ENCODE peak calls at places on chromosomes 3 and 15, in five cellular contexts. V is CD8-positive, alpha-beta memory T cell; Q is A673; P is neuronal stem cell; U is naive thymus-derived CD4-positive, alpha-beta T cell. Y is an unnamed sample. For H3K4me1, the result is how much of the 10 kb centered on the place peaks cover.

GRCh38 chr3:185866995-185867394 is 42.2 kb upstream of the IGF2BP2 start:
- DNase-seq in Q (no peak), U (no peak), P (no peak), V (no peak), Y (no peak)

GRCh38 chr15:77535845-77536244 is 96.9 kb downstream of the LINGO1 start:
- DNase-seq in V (no peak), U (no peak), Q (no peak), P (no peak), Y (no peak)

GRCh38 chr3:116425126-116425525 is 20.2 kb downstream of the LSAMP start:
- DNase-seq in V (no peak), U (no peak), Q (no peak), P (no peak), Y (no peak)

GRCh38 chr15:99282129-99282528 is 30.8 kb downstream of the LRRC28 start:
- DNase-seq in P (no peak), U (no peak), V (no peak), Q (no peak), Y (no peak)

GRCh38 chr3:117553461-117553860 is 843.9 kb downstream of the TUSC7 start:
- DNase-seq in P (no peak), U (no peak), V (no peak), Q (no peak), Y (no peak)

GRCh38 chr3:149816986-149817385 is 4.0 kb downstream of the RNF13 start:
- DNase-seq in U (no peak), Q (no peak), V (no peak), P (no peak), Y (no peak)

GRCh38 chr15:47184003-47184404 is 533.3 kb upstream of the SEMA6D start:
- DNase-seq in U (no peak), P (peak), V (no peak), Q (peak), Y (no peak)

GRCh38 chr3:39343076-39343717 is 13.7 kb downstream of the CCR8 start:
- DNase-seq in Q (no peak), V (no peak), P (no peak), U (no peak), Y (no peak)

GRCh38 chr3:71681224-71681668 is 44.0 kb downstream of the EIF4E3 start:
- DNase-seq in Q (peak), V (no peak), P (peak), U (peak), Y (peak)

GRCh38 chr3:113097821-113098516 is 107.2 kb downstream of the GTPBP8 start:
- DNase-seq in Q (no peak), P (no peak), V (no peak), U (no peak), Y (no peak)

GRCh38 chr3:89059201-89059600 is 48.2 kb upstream of the EPHA3 start:
- DNase-seq in P (no peak), U (no peak), V (no peak), Q (peak), Y (no peak)

GRCh38 chr15:35912196-35912595 is 366.2 kb upstream of the DPH6 start:
- DNase-seq in Q (peak), P (no peak), V (no peak), U (no peak), Y (no peak)

GRCh38 chr3:197406266-197406665 is 107.9 kb upstream of the DLG1 start:
- DNase-seq in U (no peak), P (no peak), V (no peak), Q (peak), Y (no peak)

GRCh38 chr15:78362716-78363426 is 22.7 kb downstream of the CRABP1 start:
- DNase-seq in V (no peak), U (no peak), Q (no peak), P (no peak), Y (no peak)

GRCh38 chr3:124260206-124260915 is 268.4 kb upstream of the ROPN1 start:
- DNase-seq in V (no peak), Q (peak), U (no peak), P (no peak), Y (no peak)

GRCh38 chr3:194294199-194294887 is 56.8 kb downstream of the CPN2 start:
- DNase-seq in V (no peak), U (no peak), P (no peak), Q (no peak), Y (no peak)

GRCh38 chr3:139222100-139222657 is 121.6 kb upstream of the MRPS22 start:
- DNase-seq in P (no peak), V (no peak), Q (no peak), U (no peak), Y (no peak)

GRCh38 chr15:61138151-61138550 is 91.0 kb downstream of the RORA start:
- DNase-seq in V (no peak), U (no peak), P (no peak), Q (no peak), Y (no peak)

GRCh38 chr3:189908646-189909045 is 212.1 kb downstream of the P3H2 start:
- DNase-seq in Q (peak), P (no peak), V (no peak), U (no peak), Y (no peak)

GRCh38 chr3:24339266-24339825 is 155.3 kb downstream of the THRB start:
- DNase-seq in P (no peak), V (no peak), U (no peak), Q (no peak), Y (no peak)

GRCh38 chr3:146189519-146190173 is 28.7 kb upstream of the PLOD2 start:
- DNase-seq in Q (peak), V (no peak), U (no peak), P (peak), Y (peak)

GRCh38 chr3:126516152-126516935 is 1.2 kb downstream of the UROC1 start:
- DNase-seq in U (no peak), Q (no peak), V (peak), P (no peak), Y (no peak)

GRCh38 chr3:9362731-9363530 is at the start of gene THUMPD3:
- DNase-seq in U (peak), P (peak), V (peak), Q (peak), Y (peak)

GRCh38 chr15:92882697-92883642 is 17.2 kb upstream of the CHD2 start:
- DNase-seq in U (no peak), P (no peak), Q (no peak), V (peak), Y (peak)

GRCh38 chr3:150105886-150106612 is 135.4 kb upstream of the PFN2 start:
- DNase-seq in Q (no peak), V (no peak), P (no peak), U (no peak), Y (no peak)

GRCh38 chr3:122258757-122259371 is 66.2 kb upstream of the CSTA start:
- DNase-seq in U (no peak), V (no peak), P (peak), Q (peak), Y (peak)

GRCh38 chr3:28150465-28151206 is 90.8 kb upstream of the CMC1 start:
- DNase-seq in V (no peak), P (no peak), U (no peak), Q (no peak), Y (no peak)
- H3K27ac ChIP-seq in V (no peak), P (no peak), U (no peak), Q (no peak), Y (no peak)

GRCh38 chr3:73573204-73573603 is 51.5 kb downstream of the PDZRN3 start:
- DNase-seq in Q (no peak), P (no peak), V (no peak), U (no peak), Y (no peak)
- H3K4me1 ChIP-seq in Q (under half), P (under half), V (under half), U (under half), Y (under half)

GRCh38 chr3:11514191-11514770 is 129.4 kb downstream of the VGLL4 start:
- DNase-seq in U (no peak), Q (peak), V (no peak), P (no peak), Y (no peak)
- H3K27ac ChIP-seq in U (no peak), Q (peak), V (no peak), P (no peak), Y (no peak)

GRCh38 chr3:160400631-160401150 is 1.2 kb downstream of the SMC4 start:
- DNase-seq in U (no peak), Q (no peak), V (no peak), P (no peak), Y (peak)
- H3K4me1 ChIP-seq in U (under half), Q (under half), V (under half), P (under half), Y (under half)

GRCh38 chr3:192847918-192848317 is 69.7 kb downstream of the MB21D2 start:
- DNase-seq in P (no peak), Q (no peak), V (no peak), U (no peak), Y (no peak)

GRCh38 chr3:192842711-192843436 is 74.8 kb downstream of the MB21D2 start:
- DNase-seq in V (no peak), Q (no peak), P (no peak), U (no peak), Y (no peak)

GRCh38 chr3:192844366-192844765 is 73.3 kb downstream of the MB21D2 start:
- DNase-seq in Q (no peak), P (no peak), U (no peak), V (no peak), Y (no peak)

GRCh38 chr3:192843742-192844350 is 73.8 kb downstream of the MB21D2 start:
- DNase-seq in P (no peak), Q (no peak), U (no peak), V (no peak), Y (no peak)

GRCh38 chr3:192845196-192845855 is 72.3 kb downstream of the MB21D2 start:
- DNase-seq in P (no peak), V (no peak), Q (no peak), U (no peak), Y (no peak)
- H3K27ac ChIP-seq in P (no peak), V (no peak), Q (no peak), U (no peak), Y (no peak)

GRCh38 chr3:10557783-10558373 is 52.5 kb upstream of the ATP2B2 start:
- DNase-seq in V (no peak), P (no peak), U (no peak), Q (no peak), Y (no peak)
- H3K4me1 ChIP-seq in V (under half), P (under half), U (under half), Q (under half), Y (under half)

GRCh38 chr15:75674366-75674765 is 26.7 kb downstream of the SNX33 start:
- DNase-seq in P (no peak), Q (no peak), V (no peak), U (no peak), Y (no peak)

GRCh38 chr15:75671684-75672083 is 24.0 kb downstream of the SNX33 start:
- DNase-seq in Q (no peak), P (no peak), U (no peak), V (no peak), Y (no peak)

GRCh38 chr15:75673426-75674247 is 25.9 kb downstream of the SNX33 start:
- DNase-seq in Q (no peak), P (no peak), V (no peak), U (no peak), Y (no peak)

GRCh38 chr15:75672111-75672602 is 24.4 kb downstream of the SNX33 start:
- DNase-seq in V (no peak), U (no peak), P (no peak), Q (no peak), Y (no peak)

DNA sequence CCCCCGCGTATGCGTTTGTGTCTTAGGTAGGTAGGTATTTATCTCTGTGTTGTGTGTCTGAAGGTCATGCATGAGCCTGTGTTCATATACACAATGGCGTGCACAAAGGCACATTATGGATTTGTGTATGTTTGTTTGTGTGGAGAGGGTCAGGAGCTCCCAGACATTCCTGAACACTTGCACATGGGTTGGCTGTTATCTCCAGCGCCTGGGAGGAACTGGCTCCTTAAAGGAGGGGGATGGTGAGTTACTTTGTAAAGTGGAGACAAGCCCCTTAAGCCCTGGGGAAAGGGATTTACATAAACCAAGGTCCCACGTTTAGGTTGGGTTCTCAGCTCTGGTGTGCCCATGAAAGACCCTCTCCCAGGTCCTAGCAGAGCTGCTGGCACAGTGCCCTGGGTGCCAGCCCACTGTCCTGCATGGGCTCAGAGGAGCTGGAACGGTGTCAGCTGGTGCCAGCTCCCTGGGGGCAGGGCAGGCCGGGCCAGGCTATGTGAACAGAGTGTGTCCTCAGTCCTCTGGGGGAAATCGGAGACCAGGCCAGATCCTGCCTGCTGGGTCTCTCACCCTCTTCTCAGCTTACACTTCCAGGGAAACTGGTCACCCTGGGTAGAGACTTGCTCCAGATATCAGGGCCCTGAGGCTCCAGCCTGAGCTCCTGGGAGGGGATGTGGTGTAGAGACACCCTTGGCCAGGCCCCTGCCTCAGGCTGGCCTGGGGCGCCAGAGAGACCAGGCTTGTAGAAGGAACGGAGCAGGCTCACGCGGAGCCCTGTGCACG is 25.1 kb downstream of the SNX33 start:
- DNase-seq in P (no peak), V (no peak), Q (no peak), U (no peak), Y (no peak)
- H3K27ac ChIP-seq in P (no peak), V (no peak), Q (no peak), U (no peak), Y (no peak)

DNA sequence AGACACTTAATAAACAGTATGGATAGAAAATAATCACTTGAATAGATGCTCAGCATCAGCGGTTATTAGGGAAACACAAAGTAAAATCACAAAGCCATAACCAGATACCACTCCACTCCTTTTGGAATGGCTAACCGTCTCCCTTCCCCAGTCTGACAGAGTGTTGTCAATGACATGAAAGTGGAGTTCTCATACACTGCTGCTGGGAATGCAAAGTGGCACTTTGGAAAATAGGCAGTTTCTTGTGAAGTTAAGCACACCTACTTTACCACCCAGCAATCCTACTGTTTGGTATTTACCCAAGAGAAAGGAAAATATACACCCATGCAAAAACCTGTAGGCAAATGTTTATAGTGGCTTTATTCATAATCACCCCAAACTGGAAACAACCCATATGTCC is 81.0 kb upstream of the KLHL25 start:
- DNase-seq in P (no peak), V (no peak), U (no peak), Q (no peak), Y (no peak)
- H3K4me1 ChIP-seq in P (under half), V (under half), U (under half), Q (under half), Y (under half)

GRCh38 chr3:143600762-143601161 is 247.5 kb downstream of the SLC9A9 start:
- DNase-seq in V (no peak), U (no peak), Q (peak), P (no peak), Y (no peak)

GRCh38 chr3:143594217-143594616 is 254.1 kb downstream of the SLC9A9 start:
- DNase-seq in P (no peak), Q (no peak), U (no peak), V (no peak), Y (no peak)

GRCh38 chr3:143596957-143597642 is 251.2 kb downstream of the SLC9A9 start:
- DNase-seq in V (no peak), P (peak), Q (no peak), U (no peak), Y (no peak)

GRCh38 chr3:143595456-143596077 is 252.7 kb downstream of the SLC9A9 start:
- DNase-seq in U (no peak), Q (no peak), P (no peak), V (no peak), Y (no peak)

GRCh38 chr3:143597774-143598652 is 250.3 kb downstream of the SLC9A9 start:
- DNase-seq in U (no peak), Q (no peak), V (no peak), P (no peak), Y (no peak)
- H3K27ac ChIP-seq in U (no peak), Q (no peak), V (no peak), P (no peak), Y (no peak)

DNA sequence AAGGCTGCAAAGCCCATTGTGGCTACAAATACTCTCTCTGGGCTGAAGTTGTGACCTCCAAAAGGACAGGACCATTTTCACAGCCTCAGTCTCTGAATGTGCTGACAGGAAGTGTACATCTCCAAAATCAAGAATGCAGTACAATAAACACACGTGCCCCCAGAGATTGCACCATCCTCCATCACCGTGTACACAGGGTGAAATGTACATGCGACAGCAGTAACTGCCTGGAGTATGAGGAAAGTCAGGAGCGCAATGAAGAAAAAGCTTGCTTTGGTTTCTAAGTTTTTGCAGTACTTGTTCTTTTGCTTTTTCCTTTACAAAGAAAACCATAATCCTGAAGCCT is 24.9 kb downstream of the BMF start:
- DNase-seq in V (no peak), U (no peak), Q (no peak), P (no peak), Y (no peak)
- H3K4me1 ChIP-seq in V (under half), U (under half), Q (half or more), P (under half), Y (under half)